ENCODE peak calls at places on chromosomes 7 and 10, in five cellular contexts. F is LoVo; D is activated T-cell treated with anti-CD3 and anti-CD28 coated beads, Interleukin-2, amount 50 U/mL, for 24 hours; E is EH; B is KG1. I is an unnamed sample.

GRCh38 chr7:77566421-77566820 is 29.3 kb downstream of the PTPN12 start:
- DNase-seq in F (no peak), D (no peak), E (no peak), B (no peak), I (no peak)

GRCh38 chr7:50342616-50343114 is 38.1 kb downstream of the IKZF1 start:
- DNase-seq in F (no peak), D (peak), E (no peak), B (no peak), I (no peak)

GRCh38 chr7:126079151-126079550 is 1149.5 kb upstream of the POT1 start:
- DNase-seq in F (no peak), D (no peak), E (no peak), B (no peak), I (no peak)

GRCh38 chr7:28469562-28469961 is 57.2 kb downstream of the CREB5 start:
- DNase-seq in F (no peak), D (no peak), E (no peak), B (no peak), I (no peak)

GRCh38 chr7:143499246-143499645 is 21.6 kb downstream of the TAS2R41 start:
- DNase-seq in F (no peak), D (no peak), E (peak), B (no peak), I (no peak)

GRCh38 chr10:30647089-30647488 is 17.5 kb upstream of the LYZL2 start:
- DNase-seq in F (no peak), D (no peak), E (no peak), B (no peak), I (no peak)

GRCh38 chr7:34160261-34160752 is 255.0 kb downstream of the BMPER start:
- DNase-seq in F (no peak), D (no peak), E (peak), B (no peak), I (no peak)

GRCh38 chr7:18903676-18904075 is 213.8 kb downstream of the TWIST1 start:
- DNase-seq in F (no peak), D (no peak), E (no peak), B (no peak), I (no peak)

GRCh38 chr7:116802144-116802747 is 60.1 kb upstream of the CAPZA2 start:
- DNase-seq in F (peak), D (no peak), E (peak), B (no peak), I (peak)

GRCh38 chr7:44486693-44487092 is 3.8 kb downstream of the NUDCD3 start:
- DNase-seq in F (no peak), D (no peak), E (no peak), B (no peak), I (no peak)

GRCh38 chr10:24440817-24441790 is 232.2 kb downstream of the KIAA1217 start:
- DNase-seq in F (no peak), D (no peak), E (peak), B (no peak), I (no peak)

GRCh38 chr10:44426247-44427034 is 41.5 kb upstream of the CXCL12 start:
- DNase-seq in F (no peak), D (no peak), E (no peak), B (no peak), I (no peak)

GRCh38 chr10:29496341-29497162 is 138.2 kb downstream of the SVIL start:
- DNase-seq in F (peak), D (peak), E (peak), B (no peak), I (peak)

GRCh38 chr10:35336921-35337741 is 822 bp downstream of the CCNY start:
- DNase-seq in F (no peak), D (peak), E (peak), B (no peak), I (no peak)